ENCODE peak calls at places on chromosomes 4 and X, in nine cellular contexts. M, F, X, A, S, U, H, E and O are unnamed samples. For H3K36me3 and H3K4me1, the result is how much of the 10 kb centered on the place peaks cover.

GRCh38 chrX:81120936-81121351 is 80.8 kb downstream of the HMGN5 start:
- DNase-seq in H (peak), F (peak), S (peak), M (peak), U (peak), A (peak), X (no peak), E (peak), O (no peak)

GRCh38 chrX:85503258-85504158 is 124.0 kb upstream of the POF1B start:
- DNase-seq in X (no peak), E (no peak), F (no peak), S (no peak), U (no peak), M (no peak), A (no peak), H (no peak), O (no peak)

GRCh38 chr4:24285759-24286158 is 298.6 kb downstream of the DHX15 start:
- DNase-seq in F (no peak), M (no peak), X (no peak), A (no peak), E (no peak), S (no peak), U (no peak), H (no peak), O (no peak)

GRCh38 chrX:102113367-102113766 is 12.1 kb upstream of the TCEAL2 start:
- DNase-seq in X (no peak), U (no peak), F (no peak), A (no peak), E (no peak), S (no peak), M (no peak), H (no peak), O (no peak)

GRCh38 chr4:77031544-77031943 is 44.2 kb downstream of the CCNI start:
- DNase-seq in F (no peak), H (no peak), A (no peak), E (no peak), S (no peak), U (no peak), M (no peak), X (no peak), O (no peak)

GRCh38 chrX:13646154-13646549 is 6.8 kb upstream of the TCEANC start:
- DNase-seq in U (peak), X (no peak), M (peak), A (peak), S (peak), H (peak), F (peak), E (peak), O (no peak)

GRCh38 chr4:157121396-157121795 is 45.4 kb downstream of the GLRB start:
- DNase-seq in A (no peak), S (no peak), X (no peak), E (no peak), U (no peak), H (no peak), F (no peak), M (no peak), O (no peak)

GRCh38 chr4:41930139-41930831 is 4.9 kb upstream of the TMEM33 start:
- DNase-seq in H (no peak), M (no peak), S (no peak), A (no peak), X (no peak), F (no peak), E (no peak), U (no peak), O (no peak)

GRCh38 chr4:117479673-117480072 is 394.3 kb upstream of the TRAM1L1 start:
- DNase-seq in S (no peak), H (no peak), X (no peak), U (no peak), M (no peak), A (no peak), F (no peak), E (no peak), O (no peak)

GRCh38 chr4:151004222-151004621 is 10.9 kb downstream of the LRBA start:
- DNase-seq in A (no peak), M (peak), U (no peak), F (no peak), X (no peak), S (no peak), E (no peak), H (no peak), O (peak)

GRCh38 chr4:82851902-82852750 is 38.8 kb downstream of the SEC31A start:
- DNase-seq in A (no peak), X (no peak), S (no peak), M (peak), H (peak), E (peak), F (no peak), U (no peak), O (no peak)

GRCh38 chr4:15469402-15470148 is at the start of gene CC2D2A:
- DNase-seq in M (peak), S (no peak), E (peak), H (peak), F (no peak), X (no peak), A (peak), U (no peak), O (no peak)

GRCh38 chrX:130771230-130771629 is 131.8 kb downstream of the ENOX2 start:
- DNase-seq in S (no peak), X (no peak), H (no peak), U (no peak), E (no peak), F (no peak), M (peak), A (no peak), O (no peak)

GRCh38 chrX:53186363-53186762 is 38.6 kb downstream of the KDM5C start:
- DNase-seq in S (no peak), X (no peak), U (no peak), H (no peak), A (peak), E (no peak), F (no peak), M (peak), O (no peak)

GRCh38 chr4:117311215-117311614 is 225.8 kb upstream of the TRAM1L1 start:
- DNase-seq in F (no peak), A (no peak), S (no peak), E (no peak), U (no peak), H (no peak), M (no peak), X (no peak), O (no peak)

GRCh38 chrX:136577562-136577961 is 45.5 kb downstream of the VGLL1 start:
- DNase-seq in F (peak), S (peak), H (peak), A (peak), U (peak), X (peak), E (peak), M (peak), O (peak)

GRCh38 chr4:106017975-106018374 is 122.7 kb downstream of the NPNT start:
- DNase-seq in U (no peak), H (no peak), E (no peak), A (no peak), M (no peak), F (no peak), X (no peak), S (no peak), O (no peak)

GRCh38 chr4:70240192-70240591 is 2.2 kb upstream of the CSN3 start:
- DNase-seq in X (no peak), H (peak), M (no peak), F (no peak), S (no peak), U (no peak), E (peak), A (no peak), O (no peak)

GRCh38 chr4:25441519-25442117 is 64.6 kb downstream of the ANAPC4 start:
- DNase-seq in M (peak), X (no peak), H (peak), F (peak), U (peak), A (peak), E (peak), S (peak), O (no peak)

GRCh38 chrX:9940397-9940796 is 26.8 kb upstream of the CLDN34 start:
- DNase-seq in A (peak), H (no peak), X (no peak), M (peak), F (no peak), U (no peak), S (no peak), E (no peak), O (no peak)

GRCh38 chrX:102957751-102958150 is 20.7 kb downstream of the RAB40AL start:
- DNase-seq in U (no peak), M (no peak), X (no peak), H (no peak), A (no peak), E (no peak), S (no peak), F (no peak), O (no peak)

GRCh38 chr4:113109106-113109740 is 59.8 kb downstream of the ANK2 start:
- DNase-seq in M (no peak), X (no peak), S (no peak), E (no peak), H (peak), A (no peak), U (no peak), F (no peak), O (no peak)

GRCh38 chr4:84366111-84366510 is 133.0 kb downstream of the NKX6-1 start:
- DNase-seq in A (no peak), U (no peak), E (no peak), M (peak), S (no peak), X (no peak), F (no peak), H (no peak), O (no peak)

GRCh38 chr4:5206391-5206790 is 155.1 kb downstream of the STK32B start:
- DNase-seq in S (peak), U (peak), E (no peak), A (no peak), X (no peak), F (peak), M (peak), H (no peak), O (no peak)

GRCh38 chr4:121177238-121178137 is 13.4 kb upstream of the TNIP3 start:
- DNase-seq in M (no peak), U (no peak), F (no peak), H (no peak), A (no peak), S (no peak), X (no peak), E (no peak), O (no peak)

GRCh38 chrX:140091276-140091886 is 126.1 kb upstream of the CXorf66 start:
- DNase-seq in E (peak), M (no peak), H (peak), F (no peak), S (no peak), U (no peak), X (no peak), A (no peak), O (no peak)

GRCh38 chr4:21664355-21664754 is 284.2 kb downstream of the KCNIP4 start:
- DNase-seq in H (no peak), M (no peak), E (no peak), A (no peak), F (no peak), S (no peak), U (no peak), X (no peak), O (no peak)

GRCh38 chr4:107379054-107379869 is 340.8 kb downstream of the PAPSS1 start:
- DNase-seq in M (peak), S (no peak), X (no peak), E (peak), U (no peak), H (peak), F (no peak), A (no peak), O (no peak)
- TF ChIP-seq CTCF in M (peak), S (no peak), X (no peak), E (no peak), U (no peak), H (peak), F (no peak), A (no peak), O (no peak)

DNA sequence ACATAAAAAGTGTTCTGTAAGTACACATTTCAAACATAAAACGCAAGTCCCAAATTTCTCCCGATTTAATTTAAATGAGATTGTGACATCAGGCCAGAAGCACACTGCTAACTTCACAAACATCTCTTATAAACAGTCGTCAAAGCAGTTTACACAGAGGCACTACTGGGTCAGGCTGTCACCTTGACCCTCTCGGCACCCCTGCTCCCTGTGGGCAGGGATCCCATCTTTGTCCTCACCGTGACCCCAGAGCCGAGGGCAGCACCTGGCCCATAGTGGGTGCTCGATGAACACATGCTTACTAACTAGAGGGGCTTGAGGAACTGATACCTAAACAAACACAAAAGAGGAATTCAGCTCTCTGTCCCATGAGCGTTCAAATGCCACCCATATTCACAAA is 22.2 kb downstream of the QDPR start:
- DNase-seq in S (no peak), E (no peak), X (no peak), F (no peak), U (no peak), H (no peak), A (no peak), M (no peak), O (no peak)
- H3K36me3 ChIP-seq in S (half or more), E (under half), X (under half), F (under half), U (half or more), H (under half), A (under half), M (under half), O (under half)

GRCh38 chrX:45801554-45801953 is 600.9 kb upstream of the DIPK2B start:
- DNase-seq in X (no peak), U (no peak), M (peak), F (no peak), A (no peak), S (no peak), E (peak), H (peak), O (no peak)
- H3K4me1 ChIP-seq in X (under half), U (under half), M (half or more), F (under half), A (under half), S (under half), E (under half), H (under half), O (half or more)

DNA sequence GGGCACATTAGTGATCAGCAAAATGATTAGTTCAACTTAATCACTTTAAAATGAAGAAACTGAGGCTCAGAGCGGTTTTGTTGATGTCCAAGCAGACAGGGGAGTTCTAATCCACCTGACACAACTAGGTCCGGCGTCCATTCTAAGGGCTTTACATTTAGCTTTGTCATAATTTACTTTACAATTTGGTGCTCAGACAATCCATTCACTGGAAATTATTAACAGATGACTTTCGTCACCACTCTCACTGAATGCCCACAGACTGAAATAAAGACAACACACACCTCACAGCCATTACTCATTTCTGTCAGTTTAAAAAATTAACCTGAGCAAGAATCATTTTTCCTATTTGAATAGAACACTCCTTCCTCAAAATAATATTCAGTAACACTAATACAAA is 10.8 kb downstream of the NR3C2 start:
- DNase-seq in H (peak), E (no peak), S (no peak), F (no peak), U (no peak), X (no peak), M (no peak), A (no peak), O (no peak)
- TF ChIP-seq CTCF in H (no peak), E (no peak), S (no peak), F (no peak), U (no peak), X (no peak), M (no peak), A (no peak), O (no peak)

GRCh38 chr4:13577660-13578059 is 33.4 kb upstream of the NKX3-2 start:
- DNase-seq in H (no peak), X (no peak), M (no peak), E (no peak), A (no peak), S (no peak), U (no peak), F (no peak), O (no peak)
- H3K36me3 ChIP-seq in H (under half), X (under half), M (under half), E (half or more), A (under half), S (half or more), U (half or more), F (under half), O (under half)